ENCODE peak calls at places on chromosome 4, in nine cellular contexts. One of them, this sample, is unnamed.

GRCh38 chr4:139559095-139559490 is 3.1 kb upstream of the SETD7 start:
- DNase-seq in activated T-cell treated with anti-CD3 and anti-CD28 coated beads, Interleukin-2, amount 50 U/mL, for 4 hours: no peak
- DNase-seq in fibroblast of lung: no peak
- DNase-seq in Kasumi-1: no peak
- DNase-seq in fibroblast of the aortic adventitia: no peak
- DNase-seq in glomerular endothelial cell: no peak
- DNase-seq in astrocyte of the spinal cord: no peak
- DNase-seq in cardiac fibroblast: no peak
- DNase-seq in stimulated activated CD8-positive, alpha-beta memory T cell treated with anti-CD3 and anti-CD28 coated beads, Interleukin-2, amount 100 ng/mL, for 1 hour: no peak
- DNase-seq in this sample: no peak

GRCh38 chr4:8291036-8291682 is 21.6 kb downstream of the HTRA3 start:
- DNase-seq in activated T-cell treated with anti-CD3 and anti-CD28 coated beads, Interleukin-2, amount 50 U/mL, for 4 hours: no peak
- DNase-seq in stimulated activated CD8-positive, alpha-beta memory T cell treated with anti-CD3 and anti-CD28 coated beads, Interleukin-2, amount 100 ng/mL, for 1 hour: no peak
- DNase-seq in cardiac fibroblast: no peak
- DNase-seq in glomerular endothelial cell: no peak
- DNase-seq in Kasumi-1: no peak
- DNase-seq in fibroblast of lung: no peak
- DNase-seq in fibroblast of the aortic adventitia: no peak
- DNase-seq in astrocyte of the spinal cord: no peak
- DNase-seq in this sample: no peak

GRCh38 chr4:89160806-89161205 is 49.5 kb downstream of the TIGD2 start:
- DNase-seq in activated T-cell treated with anti-CD3 and anti-CD28 coated beads, Interleukin-2, amount 50 U/mL, for 4 hours: no peak
- DNase-seq in fibroblast of the aortic adventitia: no peak
- DNase-seq in stimulated activated CD8-positive, alpha-beta memory T cell treated with anti-CD3 and anti-CD28 coated beads, Interleukin-2, amount 100 ng/mL, for 1 hour: no peak
- DNase-seq in fibroblast of lung: no peak
- DNase-seq in astrocyte of the spinal cord: no peak
- DNase-seq in glomerular endothelial cell: no peak
- DNase-seq in cardiac fibroblast: no peak
- DNase-seq in Kasumi-1: no peak
- DNase-seq in this sample: no peak

GRCh38 chr4:118680808-118681207 is 4.4 kb upstream of the METTL14 start:
- DNase-seq in Kasumi-1: no peak
- DNase-seq in fibroblast of lung: no peak
- DNase-seq in glomerular endothelial cell: no peak
- DNase-seq in astrocyte of the spinal cord: no peak
- DNase-seq in activated T-cell treated with anti-CD3 and anti-CD28 coated beads, Interleukin-2, amount 50 U/mL, for 4 hours: no peak
- DNase-seq in stimulated activated CD8-positive, alpha-beta memory T cell treated with anti-CD3 and anti-CD28 coated beads, Interleukin-2, amount 100 ng/mL, for 1 hour: no peak
- DNase-seq in fibroblast of the aortic adventitia: no peak
- DNase-seq in cardiac fibroblast: no peak
- DNase-seq in this sample: no peak

GRCh38 chr4:39970559-39971270 is 7.0 kb downstream of the PDS5A start:
- DNase-seq in astrocyte of the spinal cord: no peak
- DNase-seq in cardiac fibroblast: peak; percentile 51
- DNase-seq in activated T-cell treated with anti-CD3 and anti-CD28 coated beads, Interleukin-2, amount 50 U/mL, for 4 hours: no peak
- DNase-seq in glomerular endothelial cell: no peak
- DNase-seq in Kasumi-1: peak; percentile 17
- DNase-seq in fibroblast of the aortic adventitia: no peak
- DNase-seq in fibroblast of lung: no peak
- DNase-seq in stimulated activated CD8-positive, alpha-beta memory T cell treated with anti-CD3 and anti-CD28 coated beads, Interleukin-2, amount 100 ng/mL, for 1 hour: no peak
- DNase-seq in this sample: peak; percentile 56

GRCh38 chr4:8110071-8110986 is 48.3 kb downstream of the ABLIM2 start:
- DNase-seq in glomerular endothelial cell: no peak
- DNase-seq in activated T-cell treated with anti-CD3 and anti-CD28 coated beads, Interleukin-2, amount 50 U/mL, for 4 hours: no peak
- DNase-seq in cardiac fibroblast: peak; percentile 36
- DNase-seq in fibroblast of the aortic adventitia: no peak
- DNase-seq in fibroblast of lung: no peak
- DNase-seq in stimulated activated CD8-positive, alpha-beta memory T cell treated with anti-CD3 and anti-CD28 coated beads, Interleukin-2, amount 100 ng/mL, for 1 hour: no peak
- DNase-seq in Kasumi-1: peak; percentile 16
- DNase-seq in astrocyte of the spinal cord: peak; percentile 4
- DNase-seq in this sample: no peak

GRCh38 chr4:31692407-31692940 is 972.3 kb downstream of the PCDH7 start:
- DNase-seq in activated T-cell treated with anti-CD3 and anti-CD28 coated beads, Interleukin-2, amount 50 U/mL, for 4 hours: no peak
- DNase-seq in fibroblast of the aortic adventitia: peak; percentile 56
- DNase-seq in fibroblast of lung: peak; percentile 81
- DNase-seq in astrocyte of the spinal cord: no peak
- DNase-seq in glomerular endothelial cell: no peak
- DNase-seq in Kasumi-1: no peak
- DNase-seq in cardiac fibroblast: no peak
- DNase-seq in stimulated activated CD8-positive, alpha-beta memory T cell treated with anti-CD3 and anti-CD28 coated beads, Interleukin-2, amount 100 ng/mL, for 1 hour: no peak
- DNase-seq in this sample: peak; percentile 16

GRCh38 chr4:110163327-110164070 is 34.9 kb downstream of the ELOVL6 start:
- DNase-seq in stimulated activated CD8-positive, alpha-beta memory T cell treated with anti-CD3 and anti-CD28 coated beads, Interleukin-2, amount 100 ng/mL, for 1 hour: no peak
- DNase-seq in fibroblast of lung: peak; percentile 73
- DNase-seq in glomerular endothelial cell: no peak
- DNase-seq in astrocyte of the spinal cord: peak; percentile 72
- DNase-seq in activated T-cell treated with anti-CD3 and anti-CD28 coated beads, Interleukin-2, amount 50 U/mL, for 4 hours: no peak
- DNase-seq in cardiac fibroblast: peak; percentile 86
- DNase-seq in fibroblast of the aortic adventitia: peak; percentile 88
- DNase-seq in Kasumi-1: no peak
- DNase-seq in this sample: peak; percentile 78

GRCh38 chr4:156677656-156678055 is 293.9 kb downstream of the PDGFC start:
- DNase-seq in Kasumi-1: no peak
- DNase-seq in glomerular endothelial cell: no peak
- DNase-seq in stimulated activated CD8-positive, alpha-beta memory T cell treated with anti-CD3 and anti-CD28 coated beads, Interleukin-2, amount 100 ng/mL, for 1 hour: no peak
- DNase-seq in fibroblast of the aortic adventitia: no peak
- DNase-seq in astrocyte of the spinal cord: no peak
- DNase-seq in fibroblast of lung: no peak
- DNase-seq in activated T-cell treated with anti-CD3 and anti-CD28 coated beads, Interleukin-2, amount 50 U/mL, for 4 hours: no peak
- DNase-seq in cardiac fibroblast: no peak
- DNase-seq in this sample: no peak

GRCh38 chr4:82017680-82018079 is 356.1 kb downstream of the HNRNPD start:
- DNase-seq in Kasumi-1: peak; percentile 68
- DNase-seq in fibroblast of the aortic adventitia: peak; percentile 28
- DNase-seq in cardiac fibroblast: peak; percentile 25
- DNase-seq in glomerular endothelial cell: no peak
- DNase-seq in activated T-cell treated with anti-CD3 and anti-CD28 coated beads, Interleukin-2, amount 50 U/mL, for 4 hours: no peak
- DNase-seq in fibroblast of lung: peak; percentile 21
- DNase-seq in astrocyte of the spinal cord: peak; percentile 8
- DNase-seq in stimulated activated CD8-positive, alpha-beta memory T cell treated with anti-CD3 and anti-CD28 coated beads, Interleukin-2, amount 100 ng/mL, for 1 hour: no peak
- DNase-seq in this sample: peak; percentile 27

GRCh38 chr4:79864470-79865190 is 208.4 kb downstream of the ANTXR2 start:
- DNase-seq in stimulated activated CD8-positive, alpha-beta memory T cell treated with anti-CD3 and anti-CD28 coated beads, Interleukin-2, amount 100 ng/mL, for 1 hour: no peak
- DNase-seq in glomerular endothelial cell: no peak
- DNase-seq in cardiac fibroblast: no peak
- DNase-seq in fibroblast of lung: peak; percentile 9
- DNase-seq in astrocyte of the spinal cord: no peak
- DNase-seq in Kasumi-1: no peak
- DNase-seq in fibroblast of the aortic adventitia: no peak
- DNase-seq in activated T-cell treated with anti-CD3 and anti-CD28 coated beads, Interleukin-2, amount 50 U/mL, for 4 hours: no peak
- DNase-seq in this sample: peak; percentile 0

GRCh38 chr4:89836897-89837384 is at the start of gene SNCA:
- DNase-seq in fibroblast of lung: peak; percentile 73
- DNase-seq in Kasumi-1: peak; percentile 89
- DNase-seq in fibroblast of the aortic adventitia: no peak
- DNase-seq in stimulated activated CD8-positive, alpha-beta memory T cell treated with anti-CD3 and anti-CD28 coated beads, Interleukin-2, amount 100 ng/mL, for 1 hour: no peak
- DNase-seq in activated T-cell treated with anti-CD3 and anti-CD28 coated beads, Interleukin-2, amount 50 U/mL, for 4 hours: no peak
- DNase-seq in astrocyte of the spinal cord: peak; percentile 64
- DNase-seq in glomerular endothelial cell: no peak
- DNase-seq in cardiac fibroblast: peak; percentile 11
- DNase-seq in this sample: no peak

GRCh38 chr4:139734201-139734874 is 68.7 kb downstream of the MGST2 start:
- DNase-seq in stimulated activated CD8-positive, alpha-beta memory T cell treated with anti-CD3 and anti-CD28 coated beads, Interleukin-2, amount 100 ng/mL, for 1 hour: no peak
- DNase-seq in glomerular endothelial cell: no peak
- DNase-seq in astrocyte of the spinal cord: peak; percentile 50
- DNase-seq in activated T-cell treated with anti-CD3 and anti-CD28 coated beads, Interleukin-2, amount 50 U/mL, for 4 hours: no peak
- DNase-seq in cardiac fibroblast: peak; percentile 77
- DNase-seq in Kasumi-1: no peak
- DNase-seq in fibroblast of lung: peak; percentile 91
- DNase-seq in fibroblast of the aortic adventitia: peak; percentile 75
- DNase-seq in this sample: no peak

GRCh38 chr4:83316459-83317170 is 18.0 kb downstream of the HPSE start:
- DNase-seq in activated T-cell treated with anti-CD3 and anti-CD28 coated beads, Interleukin-2, amount 50 U/mL, for 4 hours: no peak
- DNase-seq in Kasumi-1: peak; percentile 88
- DNase-seq in fibroblast of the aortic adventitia: no peak
- DNase-seq in astrocyte of the spinal cord: no peak
- DNase-seq in cardiac fibroblast: peak; percentile 38
- DNase-seq in stimulated activated CD8-positive, alpha-beta memory T cell treated with anti-CD3 and anti-CD28 coated beads, Interleukin-2, amount 100 ng/mL, for 1 hour: no peak
- DNase-seq in fibroblast of lung: no peak
- DNase-seq in glomerular endothelial cell: no peak
- DNase-seq in this sample: peak; percentile 28

GRCh38 chr4:152590179-152591031 is 54.5 kb upstream of the FBXW7 start:
- DNase-seq in glomerular endothelial cell: no peak
- DNase-seq in fibroblast of lung: peak; percentile 99
- DNase-seq in cardiac fibroblast: peak; percentile 96
- DNase-seq in stimulated activated CD8-positive, alpha-beta memory T cell treated with anti-CD3 and anti-CD28 coated beads, Interleukin-2, amount 100 ng/mL, for 1 hour: no peak
- DNase-seq in fibroblast of the aortic adventitia: peak; percentile 92
- DNase-seq in Kasumi-1: no peak
- DNase-seq in activated T-cell treated with anti-CD3 and anti-CD28 coated beads, Interleukin-2, amount 50 U/mL, for 4 hours: no peak
- DNase-seq in astrocyte of the spinal cord: peak; percentile 90
- DNase-seq in this sample: peak; percentile 77

GRCh38 chr4:87354168-87355102 is 31.8 kb upstream of the HSD17B13 start:
- DNase-seq in Kasumi-1: no peak
- DNase-seq in activated T-cell treated with anti-CD3 and anti-CD28 coated beads, Interleukin-2, amount 50 U/mL, for 4 hours: no peak
- DNase-seq in glomerular endothelial cell: no peak
- DNase-seq in astrocyte of the spinal cord: peak; percentile 43
- DNase-seq in stimulated activated CD8-positive, alpha-beta memory T cell treated with anti-CD3 and anti-CD28 coated beads, Interleukin-2, amount 100 ng/mL, for 1 hour: no peak
- DNase-seq in fibroblast of the aortic adventitia: peak; percentile 72
- DNase-seq in fibroblast of lung: peak; percentile 60
- DNase-seq in cardiac fibroblast: peak; percentile 68
- DNase-seq in this sample: no peak

GRCh38 chr4:28167411-28167810 is 1306.8 kb downstream of the STIM2 start:
- DNase-seq in fibroblast of lung: no peak
- DNase-seq in glomerular endothelial cell: no peak
- DNase-seq in astrocyte of the spinal cord: no peak
- DNase-seq in Kasumi-1: no peak
- DNase-seq in activated T-cell treated with anti-CD3 and anti-CD28 coated beads, Interleukin-2, amount 50 U/mL, for 4 hours: no peak
- DNase-seq in cardiac fibroblast: no peak
- DNase-seq in fibroblast of the aortic adventitia: no peak
- DNase-seq in stimulated activated CD8-positive, alpha-beta memory T cell treated with anti-CD3 and anti-CD28 coated beads, Interleukin-2, amount 100 ng/mL, for 1 hour: no peak
- DNase-seq in this sample: no peak

GRCh38 chr4:3358660-3359059 is 65.8 kb downstream of the RGS12 start:
- DNase-seq in Kasumi-1: peak; percentile 30
- DNase-seq in fibroblast of lung: no peak
- DNase-seq in glomerular endothelial cell: no peak
- DNase-seq in stimulated activated CD8-positive, alpha-beta memory T cell treated with anti-CD3 and anti-CD28 coated beads, Interleukin-2, amount 100 ng/mL, for 1 hour: no peak
- DNase-seq in fibroblast of the aortic adventitia: no peak
- DNase-seq in activated T-cell treated with anti-CD3 and anti-CD28 coated beads, Interleukin-2, amount 50 U/mL, for 4 hours: no peak
- DNase-seq in cardiac fibroblast: no peak
- DNase-seq in astrocyte of the spinal cord: no peak
- DNase-seq in this sample: no peak

GRCh38 chr4:48603366-48604003 is 113.4 kb downstream of the ZAR1 start:
- DNase-seq in glomerular endothelial cell: no peak
- DNase-seq in astrocyte of the spinal cord: no peak
- DNase-seq in cardiac fibroblast: no peak
- DNase-seq in stimulated activated CD8-positive, alpha-beta memory T cell treated with anti-CD3 and anti-CD28 coated beads, Interleukin-2, amount 100 ng/mL, for 1 hour: no peak
- DNase-seq in fibroblast of lung: no peak
- DNase-seq in activated T-cell treated with anti-CD3 and anti-CD28 coated beads, Interleukin-2, amount 50 U/mL, for 4 hours: no peak
- DNase-seq in fibroblast of the aortic adventitia: no peak
- DNase-seq in Kasumi-1: no peak
- DNase-seq in this sample: no peak

GRCh38 chr4:47528651-47529050 is 43.6 kb downstream of the ATP10D start:
- DNase-seq in activated T-cell treated with anti-CD3 and anti-CD28 coated beads, Interleukin-2, amount 50 U/mL, for 4 hours: no peak
- DNase-seq in fibroblast of lung: peak; percentile 32
- DNase-seq in astrocyte of the spinal cord: peak; percentile 87
- DNase-seq in glomerular endothelial cell: no peak
- DNase-seq in fibroblast of the aortic adventitia: peak; percentile 66
- DNase-seq in Kasumi-1: no peak
- DNase-seq in cardiac fibroblast: peak; percentile 77
- DNase-seq in stimulated activated CD8-positive, alpha-beta memory T cell treated with anti-CD3 and anti-CD28 coated beads, Interleukin-2, amount 100 ng/mL, for 1 hour: no peak
- DNase-seq in this sample: peak; percentile 55

GRCh38 chr4:102180080-102180479 is 165.2 kb downstream of the SLC39A8 start:
- DNase-seq in fibroblast of lung: no peak
- DNase-seq in cardiac fibroblast: no peak
- DNase-seq in Kasumi-1: no peak
- DNase-seq in glomerular endothelial cell: no peak
- DNase-seq in fibroblast of the aortic adventitia: peak; percentile 34
- DNase-seq in activated T-cell treated with anti-CD3 and anti-CD28 coated beads, Interleukin-2, amount 50 U/mL, for 4 hours: no peak
- DNase-seq in astrocyte of the spinal cord: no peak
- DNase-seq in stimulated activated CD8-positive, alpha-beta memory T cell treated with anti-CD3 and anti-CD28 coated beads, Interleukin-2, amount 100 ng/mL, for 1 hour: no peak
- DNase-seq in this sample: no peak